ENCODE peak calls at places on chromosome 2, in four cellular contexts. D is A549, K is right lobe of liver, N is IMR-90. V is an unnamed sample.

GRCh38 chr2:105490956-105491355 is 92.1 kb upstream of the FHL2 start:
- DNase-seq in D (no peak), K (no peak), N (no peak), V (no peak)

GRCh38 chr2:207265849-207266248 is 100.1 kb upstream of the KLF7 start:
- DNase-seq in D (no peak), K (no peak), N (no peak), V (no peak)

GRCh38 chr2:139281124-139281523 is 500.9 kb upstream of the NXPH2 start:
- DNase-seq in D (no peak), K (no peak), N (no peak), V (no peak)

GRCh38 chr2:185221-185620 is 78.6 kb downstream of the SH3YL1 start:
- DNase-seq in D (no peak), K (no peak), N (no peak), V (no peak)

GRCh38 chr2:128401680-128402079 is 83.0 kb upstream of the HS6ST1 start:
- DNase-seq in D (no peak), K (no peak), N (no peak), V (no peak)

GRCh38 chr2:25332571-25332970 is 9.2 kb downstream of the DNMT3A start:
- DNase-seq in D (no peak), K (no peak), N (no peak), V (no peak)

GRCh38 chr2:139885921-139886498 is 1105.8 kb upstream of the NXPH2 start:
- DNase-seq in D (no peak), K (no peak), N (no peak), V (no peak)

GRCh38 chr2:96527990-96528679 is 8.4 kb upstream of the ARID5A start:
- DNase-seq in D (no peak), K (peak; percentile 57), N (peak; percentile 60), V (peak; percentile 72)

GRCh38 chr2:634670-635395 is 42.4 kb downstream of the TMEM18 start:
- DNase-seq in D (peak; percentile 21), K (no peak), N (no peak), V (no peak)

GRCh38 chr2:98560256-98560771 is 48.0 kb downstream of the COA5 start:
- DNase-seq in D (peak; percentile 9), K (no peak), N (peak; percentile 96), V (peak; percentile 93)

GRCh38 chr2:50902365-50902764 is 129.6 kb downstream of the NRXN1 start:
- DNase-seq in D (no peak), K (no peak), N (no peak), V (no peak)

GRCh38 chr2:83364264-83364663 is 1094.8 kb downstream of the SUCLG1 start:
- DNase-seq in D (no peak), K (no peak), N (no peak), V (no peak)

GRCh38 chr2:45205985-45206384 is 196.7 kb upstream of the SIX2 start:
- DNase-seq in D (no peak), K (no peak), N (no peak), V (no peak)

GRCh38 chr2:8086796-8087479 is 594.9 kb upstream of the ID2 start:
- DNase-seq in D (peak; percentile 38), K (no peak), N (peak; percentile 99), V (no peak)

GRCh38 chr2:218249686-218250085 is 11.1 kb upstream of the GPBAR1 start:
- DNase-seq in D (no peak), K (no peak), N (no peak), V (no peak)

GRCh38 chr2:120108049-120108448 is 95.2 kb downstream of the EPB41L5 start:
- DNase-seq in D (peak; percentile 36), K (no peak), N (peak; percentile 83), V (no peak)

GRCh38 chr2:164972216-164972615 is 16.9 kb upstream of the SLC38A11 start:
- DNase-seq in D (no peak), K (no peak), N (no peak), V (no peak)

GRCh38 chr2:48144777-48145176 is 238.5 kb upstream of the FBXO11 start:
- DNase-seq in D (no peak), K (no peak), N (no peak), V (peak; percentile 71)

GRCh38 chr2:55490554-55490953 is 29.0 kb upstream of the CFAP36 start:
- DNase-seq in D (peak; percentile 55), K (peak; percentile 34), N (peak; percentile 82), V (peak; percentile 60)

GRCh38 chr2:238499731-238500570 is 73.2 kb downstream of the ASB1 start:
- DNase-seq in D (no peak), K (no peak), N (no peak), V (no peak)

GRCh38 chr2:216388046-216388884 is 16.0 kb upstream of the MARCHF4 start:
- DNase-seq in D (no peak), K (no peak), N (no peak), V (no peak)

GRCh38 chr2:232438051-232438450 is 17.9 kb upstream of the ALPI start:
- DNase-seq in D (no peak), K (no peak), N (no peak), V (no peak)

GRCh38 chr2:100613719-100614118 is 50.9 kb downstream of the PDCL3 start:
- DNase-seq in D (no peak), K (no peak), N (no peak), V (no peak)

GRCh38 chr2:36296798-36297197 is 58.8 kb upstream of the CRIM1 start:
- DNase-seq in D (no peak), K (no peak), N (no peak), V (no peak)

GRCh38 chr2:85619617-85620016 is 3.6 kb downstream of the USP39 start:
- DNase-seq in D (no peak), K (no peak), N (no peak), V (no peak)

GRCh38 chr2:96174251-96175144 is 29.3 kb upstream of the DUSP2 start:
- DNase-seq in D (peak; percentile 72), K (peak; percentile 77), N (peak; percentile 51), V (peak; percentile 87)

GRCh38 chr2:10226032-10226724 is 76.5 kb upstream of the HPCAL1 start:
- DNase-seq in D (no peak), K (no peak), N (no peak), V (no peak)

GRCh38 chr2:108579631-108580030 is 45.4 kb downstream of the LIMS1 start:
- DNase-seq in D (peak; percentile 34), K (peak; percentile 38), N (peak; percentile 48), V (no peak)

GRCh38 chr2:46569061-46569560 is 89.7 kb downstream of the TMEM247 start:
- DNase-seq in D (no peak), K (no peak), N (peak; percentile 58), V (peak; percentile 24)

GRCh38 chr2:210561482-210561881 is 5.1 kb downstream of the CPS1 start:
- DNase-seq in D (no peak), K (peak; percentile 38), N (no peak), V (no peak)

GRCh38 chr2:64204006-64204632 is 59.9 kb upstream of the PELI1 start:
- DNase-seq in D (no peak), K (peak; percentile 34), N (peak; percentile 62), V (no peak)

DNA sequence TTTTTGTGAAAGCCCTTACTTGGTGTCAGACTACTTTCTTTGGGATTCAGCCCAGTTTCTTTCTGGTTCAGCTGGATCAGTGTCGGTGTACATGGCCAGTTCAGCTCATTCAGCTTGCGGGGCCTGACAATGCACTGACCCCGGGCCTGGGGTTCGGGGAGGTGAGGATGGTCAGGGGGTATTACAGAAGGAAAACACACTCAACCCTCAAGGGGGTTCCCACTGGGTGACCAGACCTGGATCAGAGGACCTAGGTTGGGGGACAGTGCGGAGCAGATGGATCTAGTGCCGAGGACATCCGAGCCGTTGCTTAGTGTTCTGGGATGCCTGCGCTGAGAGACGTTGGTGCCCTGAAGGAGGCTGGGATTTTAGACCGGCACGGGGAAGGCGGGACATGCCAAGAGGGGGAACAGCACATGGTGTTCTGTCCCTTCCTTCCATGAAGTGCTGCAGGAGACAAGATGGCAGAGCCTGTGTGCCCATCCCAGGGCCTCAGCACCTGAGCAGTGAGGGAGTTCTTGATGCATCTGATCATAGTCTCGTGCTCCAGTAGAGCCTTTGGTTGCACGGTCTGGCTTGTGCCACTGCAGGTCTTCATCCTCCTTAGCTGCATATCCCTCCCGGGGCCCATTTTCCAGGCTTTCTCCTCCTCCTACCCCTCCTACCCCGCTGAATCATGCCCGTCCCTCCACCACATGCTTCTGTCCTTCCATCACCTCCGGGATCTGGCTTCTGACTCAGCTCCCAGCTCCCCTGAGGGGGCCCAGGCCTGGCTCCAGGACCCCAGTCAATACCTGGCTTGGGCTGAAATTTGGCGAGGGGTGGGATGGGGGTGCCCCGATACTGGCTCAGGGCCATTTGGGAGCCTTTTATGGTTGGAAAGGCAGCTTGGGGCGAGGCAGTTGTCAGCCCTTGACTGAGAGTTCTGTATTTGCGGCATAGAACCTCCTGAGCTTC is 18.0 kb downstream of the SPEG start:
- DNase-seq in D (peak; percentile 44), K (no peak), N (peak; percentile 95), V (no peak)
- TF ChIP-seq POLR2A in D (no peak), K (no peak), N (no peak), V (no peak)

DNA sequence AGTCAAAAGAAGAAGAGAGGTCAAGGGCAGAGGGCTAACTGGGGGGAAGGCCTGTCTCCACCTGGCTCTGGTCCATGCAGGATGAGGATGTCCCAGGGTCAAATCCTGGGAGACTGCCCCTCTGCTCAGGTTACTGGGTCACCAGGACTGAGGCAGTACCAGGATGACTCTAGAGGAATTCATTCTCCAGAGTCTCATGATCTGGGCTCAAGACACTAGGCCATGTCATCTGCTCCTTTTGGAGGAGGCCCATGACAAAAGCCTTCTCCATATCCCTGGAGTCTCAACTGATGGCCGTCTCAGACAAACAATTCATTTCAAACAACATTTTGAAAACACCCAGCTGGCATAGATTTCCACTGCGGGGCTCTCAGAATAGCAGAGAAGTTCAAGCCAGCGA is 49.0 kb upstream of the LCLAT1 start:
- DNase-seq in D (no peak), K (no peak), N (no peak), V (no peak)
- TF ChIP-seq POLR2A in D (no peak), K (no peak), N (no peak), V (no peak)

DNA sequence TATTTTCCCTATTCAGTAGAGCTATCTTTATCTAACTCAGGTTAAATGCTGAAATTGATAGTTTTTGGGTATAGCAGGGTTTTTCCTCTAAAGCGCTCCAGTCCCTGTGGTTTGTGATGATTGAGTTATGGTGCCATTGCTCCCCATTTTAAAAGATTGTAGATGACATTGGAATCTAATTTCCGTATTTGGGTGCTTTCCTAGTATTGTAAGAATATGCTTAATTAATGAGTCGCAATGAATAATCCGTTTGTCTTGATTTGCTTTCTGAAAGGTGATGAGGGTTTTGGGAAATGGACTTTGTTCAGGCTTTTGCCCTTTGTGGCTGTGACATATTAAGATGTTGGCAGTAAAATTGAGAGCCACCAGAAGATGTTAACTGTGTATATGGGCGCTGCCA is 3.9 kb downstream of the RPS7 start:
- DNase-seq in D (no peak), K (no peak), N (no peak), V (no peak)
- TF ChIP-seq POLR2A in D (no peak), K (no peak), N (no peak), V (no peak)

GRCh38 chr2:27039871-27040270 is 7.1 kb downstream of the TMEM214 start:
- DNase-seq in D (no peak), K (no peak), N (no peak), V (no peak)

GRCh38 chr2:27040282-27040681 is 7.5 kb downstream of the TMEM214 start:
- DNase-seq in D (no peak), K (no peak), N (no peak), V (no peak)

GRCh38 chr2:27038012-27038411 is 5.2 kb downstream of the TMEM214 start:
- DNase-seq in D (no peak), K (no peak), N (no peak), V (no peak)

GRCh38 chr2:27039426-27039825 is 6.7 kb downstream of the TMEM214 start:
- DNase-seq in D (no peak), K (no peak), N (no peak), V (no peak)

GRCh38 chr2:27038631-27039339 is 6.0 kb downstream of the TMEM214 start:
- DNase-seq in D (no peak), K (no peak), N (no peak), V (no peak)
- TF ChIP-seq POLR2A in D (no peak), K (no peak), N (no peak), V (no peak)